ENCODE peak calls at places on chromosome 16, in nine cellular contexts. L is PC-3, P is IMR-90, K is adrenal gland, X is endothelial cell, D is AG09309, N is AG10803, R is lung, O is psoas muscle. J is an unnamed sample.

GRCh38 chr16:50224297-50224696 is 42.1 kb upstream of the ADCY7 start:
- DNase-seq in P (peak), K (no peak), N (no peak), D (no peak), O (no peak), L (no peak), X (no peak), R (no peak), J (no peak)

GRCh38 chr16:8847623-8848022 is 21.2 kb downstream of the CARHSP1 start:
- DNase-seq in O (peak), L (no peak), N (no peak), K (no peak), R (no peak), P (no peak), X (no peak), D (no peak), J (no peak)

GRCh38 chr16:29899516-29900101 is at the start of gene SEZ6L2:
- DNase-seq in X (peak), N (peak), R (peak), D (peak), P (peak), L (peak), O (peak), K (peak), J (peak)

GRCh38 chr16:84922351-84923135 is 88.8 kb downstream of the ZDHHC7 start:
- DNase-seq in R (peak), P (peak), X (peak), N (peak), D (no peak), K (peak), O (peak), L (no peak), J (no peak)

GRCh38 chr16:67767953-67768352 is 38.4 kb downstream of the RANBP10 start:
- DNase-seq in P (peak), X (no peak), L (peak), K (peak), D (peak), O (no peak), R (no peak), N (peak), J (peak)

GRCh38 chr16:67865318-67865717 is 7.5 kb upstream of the EDC4 start:
- DNase-seq in D (no peak), R (no peak), X (peak), N (peak), L (peak), O (peak), P (peak), K (peak), J (no peak)

GRCh38 chr16:80931985-80932720 is 74.5 kb downstream of the CMC2 start:
- DNase-seq in K (peak), R (peak), X (peak), O (peak), P (peak), N (peak), D (peak), L (peak), J (no peak)

GRCh38 chr16:66081967-66082366 is 284.5 kb upstream of the CDH5 start:
- DNase-seq in L (peak), N (peak), X (no peak), D (peak), O (no peak), P (peak), R (no peak), K (no peak), J (peak)

GRCh38 chr16:57373117-57373947 is 1.0 kb downstream of the CX3CL1 start:
- DNase-seq in K (no peak), X (no peak), N (no peak), P (no peak), D (no peak), O (no peak), R (no peak), L (no peak), J (no peak)
- TF ChIP-seq CTCF in K (no peak), X (no peak), N (no peak), P (no peak), D (no peak), O (no peak), R (no peak), L (no peak), J (no peak)

GRCh38 chr16:576823-577201 is 7.0 kb downstream of the PIGQ start:
- DNase-seq in R (no peak), X (no peak), O (no peak), P (no peak), K (no peak), D (no peak), N (no peak), L (no peak), J (no peak)
- TF ChIP-seq CTCF in R (no peak), X (no peak), O (no peak), P (peak), K (no peak), D (no peak), N (no peak), L (no peak), J (peak)

DNA sequence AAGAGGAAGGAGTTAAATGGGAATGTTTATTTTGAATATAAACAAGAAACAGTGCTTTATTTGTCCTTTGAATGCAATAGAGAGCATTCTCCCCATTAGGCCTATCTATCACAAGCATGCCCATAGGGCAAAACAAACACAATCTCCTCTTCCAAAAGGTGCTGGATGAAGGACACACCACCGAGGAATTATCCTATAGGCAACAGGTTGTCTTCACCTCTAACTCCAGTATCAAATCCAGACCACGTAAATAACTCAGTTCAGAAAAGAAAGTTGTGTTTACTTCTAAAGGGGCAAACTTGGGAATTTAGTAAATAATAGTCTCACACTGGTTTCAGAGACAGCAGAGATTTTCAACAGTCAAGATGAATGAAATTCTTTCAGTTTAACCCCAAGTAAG is 83.7 kb upstream of the CLEC18B start:
- DNase-seq in R (no peak), L (no peak), D (no peak), K (no peak), P (no peak), N (no peak), O (no peak), X (no peak), J (no peak)
- TF ChIP-seq CTCF in R (no peak), L (no peak), D (no peak), K (no peak), P (no peak), N (no peak), O (no peak), X (no peak), J (no peak)

GRCh38 chr16:1536601-1537000 is 3.1 kb downstream of the TMEM204 start:
- DNase-seq in K (no peak), O (peak), P (no peak), X (no peak), R (no peak), N (no peak), L (no peak), D (no peak), J (no peak)

GRCh38 chr16:1534021-1535020 is 855 bp downstream of the TMEM204 start:
- DNase-seq in D (no peak), L (no peak), N (peak), O (peak), X (no peak), P (peak), R (no peak), K (no peak), J (no peak)

GRCh38 chr16:1533443-1533951 is at the start of gene TMEM204:
- DNase-seq in N (peak), O (peak), K (peak), R (peak), P (peak), L (no peak), D (peak), X (peak), J (peak)

GRCh38 chr16:1537138-1537577 is 3.7 kb downstream of the TMEM204 start:
- DNase-seq in X (no peak), K (no peak), P (no peak), D (no peak), L (no peak), N (no peak), O (peak), R (no peak), J (no peak)

GRCh38 chr16:1535391-1536291 is 2.2 kb downstream of the TMEM204 start:
- DNase-seq in K (no peak), X (no peak), L (no peak), D (no peak), R (no peak), N (peak), P (no peak), O (peak), J (no peak)
- TF ChIP-seq CTCF in K (no peak), X (no peak), L (no peak), D (no peak), R (no peak), N (no peak), P (no peak), O (no peak), J (no peak)

DNA sequence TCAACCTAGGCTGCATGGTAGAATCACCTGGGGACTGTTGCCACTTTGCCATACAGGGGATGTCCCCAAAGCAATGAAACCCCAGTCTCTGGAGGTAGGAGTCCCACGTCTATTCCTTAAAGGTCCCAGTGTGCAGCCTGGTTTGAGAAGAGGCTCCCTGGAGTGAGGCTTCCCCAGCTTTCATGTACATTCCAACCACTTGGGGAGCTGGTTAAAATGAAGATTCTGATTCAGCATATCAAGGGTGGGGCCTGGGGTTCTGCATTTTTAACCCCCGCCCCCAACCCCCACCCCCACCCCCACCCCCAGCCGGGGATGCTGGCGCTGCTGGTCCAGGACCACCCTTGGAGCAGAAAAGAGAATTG is 241.2 kb downstream of the FOXL1 start:
- DNase-seq in K (no peak), L (peak), R (no peak), P (no peak), D (no peak), N (no peak), O (no peak), X (no peak), J (no peak)
- TF ChIP-seq CTCF in K (no peak), L (peak), R (no peak), P (peak), D (peak), N (peak), O (no peak), X (no peak), J (peak)

DNA sequence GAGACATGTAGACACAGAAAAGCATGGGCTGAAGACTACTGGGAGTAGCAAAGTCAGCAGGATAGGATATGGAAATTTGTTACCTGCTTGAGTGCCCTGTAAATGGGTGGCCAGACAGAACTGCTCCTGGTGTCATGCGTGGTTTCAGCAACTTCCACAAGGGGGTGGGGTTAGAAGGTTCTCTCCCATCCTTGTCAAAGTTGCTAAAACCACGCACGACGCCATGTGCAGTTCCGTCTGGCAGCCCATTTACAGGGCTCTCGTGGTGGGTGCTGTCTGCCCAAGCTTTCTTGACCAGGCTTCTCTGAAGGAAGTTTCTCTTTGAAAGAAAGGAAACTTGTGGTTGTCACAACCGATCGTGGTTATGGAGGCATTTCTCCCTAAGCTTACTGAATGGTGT is 6.9 kb upstream of the DBNDD1 start:
- DNase-seq in X (no peak), R (no peak), L (no peak), D (no peak), N (no peak), O (no peak), P (no peak), K (no peak), J (no peak)
- TF ChIP-seq CTCF in X (no peak), R (no peak), L (peak), D (no peak), N (no peak), O (no peak), P (no peak), K (no peak), J (no peak)

GRCh38 chr16:2056077-2056476 is 8.3 kb downstream of the TSC2 start:
- DNase-seq in K (no peak), N (peak), O (no peak), R (no peak), X (no peak), D (no peak), P (no peak), L (peak), J (no peak)
- TF ChIP-seq CTCF in K (no peak), N (peak), O (peak), R (peak), X (no peak), D (peak), P (peak), L (peak), J (peak)

GRCh38 chr16:77398495-77398894 is 36.3 kb downstream of the ADAMTS18 start:
- DNase-seq in L (no peak), X (no peak), K (no peak), R (no peak), D (no peak), O (no peak), P (no peak), N (no peak), J (no peak)

GRCh38 chr16:77399066-77399465 is 35.8 kb downstream of the ADAMTS18 start:
- DNase-seq in L (no peak), K (no peak), X (no peak), P (no peak), R (no peak), D (no peak), O (no peak), N (no peak), J (no peak)

GRCh38 chr16:77394699-77395098 is 40.1 kb downstream of the ADAMTS18 start:
- DNase-seq in K (no peak), X (no peak), P (no peak), L (no peak), D (no peak), O (no peak), N (no peak), R (no peak), J (no peak)

GRCh38 chr16:77399546-77399945 is 35.3 kb downstream of the ADAMTS18 start:
- DNase-seq in R (no peak), K (no peak), D (no peak), O (no peak), P (no peak), N (no peak), L (no peak), X (no peak), J (no peak)

GRCh38 chr16:77396461-77396860 is 38.4 kb downstream of the ADAMTS18 start:
- DNase-seq in N (no peak), O (no peak), P (no peak), R (no peak), X (no peak), D (no peak), L (no peak), K (no peak), J (no peak)
- TF ChIP-seq CTCF in N (no peak), O (no peak), P (no peak), R (no peak), X (no peak), D (no peak), L (no peak), K (no peak), J (no peak)

DNA sequence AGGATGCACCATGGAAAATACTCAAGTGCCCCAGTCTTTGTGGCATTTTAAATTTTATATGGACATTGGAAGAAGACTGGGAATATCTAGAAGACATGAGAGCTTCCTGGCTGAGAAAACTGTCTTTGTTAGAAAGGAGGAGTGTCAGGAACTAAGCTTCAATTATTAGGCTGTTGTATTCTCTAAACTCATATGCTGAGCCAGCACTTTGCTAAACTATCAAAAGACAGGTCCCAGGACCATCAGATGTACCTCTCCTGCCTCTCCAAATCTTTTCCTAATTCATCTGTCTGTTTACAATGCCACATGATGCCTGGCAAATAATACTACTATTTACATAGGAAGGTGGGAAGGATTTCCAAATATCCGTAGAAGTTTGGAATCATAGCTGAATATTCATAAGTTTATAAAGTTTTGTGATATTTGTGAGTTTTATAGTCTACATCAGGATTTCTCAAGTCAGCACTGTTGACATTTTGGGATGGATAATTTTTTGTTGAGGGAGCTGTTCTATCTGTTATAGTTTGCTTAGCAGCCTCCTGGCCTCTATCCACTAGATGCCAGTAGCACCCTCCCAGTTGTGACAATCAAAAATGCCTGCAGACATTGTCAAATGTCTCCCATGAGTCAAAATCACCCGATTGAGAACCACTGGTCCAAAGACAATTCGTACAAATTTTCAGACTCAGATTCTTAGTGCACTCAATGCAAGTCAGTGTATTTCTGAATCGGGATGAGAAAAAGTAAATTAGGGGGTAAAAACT is 61.2 kb upstream of the NETO2 start:
- DNase-seq in K (no peak), X (no peak), P (no peak), N (no peak), R (no peak), O (no peak), D (no peak), L (peak), J (no peak)
- TF ChIP-seq CTCF in K (no peak), X (no peak), P (no peak), N (no peak), R (no peak), O (no peak), D (no peak), L (peak), J (no peak)